ENCODE peak calls at places on chromosomes 6 and 20, in six cellular contexts. G is naive B cell; I is T-cell; H is GM23338; R is activated naive CD8-positive, alpha-beta T cell treated with anti-CD3 and anti-CD28 coated beads, Interleukin-2, amount 50 U/mL, for 16 hours; N is AG04450. V is an unnamed sample.

GRCh38 chr6:19472168-19472567 is 365.0 kb upstream of the ID4 start:
- DNase-seq in G (no peak), I (no peak), H (no peak), R (no peak), N (peak), V (no peak)

GRCh38 chr6:13026557-13026956 is 301.8 kb downstream of the TBC1D7 start:
- DNase-seq in G (no peak), I (no peak), H (peak), R (no peak), N (no peak), V (no peak)

GRCh38 chr6:71248306-71248705 is 40.3 kb upstream of the OGFRL1 start:
- DNase-seq in G (peak), I (no peak), H (peak), R (no peak), N (peak), V (peak)

GRCh38 chr20:16062661-16063591 is 510.3 kb downstream of the KIF16B start:
- DNase-seq in G (no peak), I (no peak), H (no peak), R (no peak), N (peak), V (no peak)

GRCh38 chr6:103707596-103708325 is 1152.0 kb downstream of the HACE1 start:
- DNase-seq in G (no peak), I (no peak), H (no peak), R (no peak), N (no peak), V (no peak)

GRCh38 chr6:156872903-156873302 is 95.7 kb downstream of the ARID1B start:
- DNase-seq in G (no peak), I (no peak), H (no peak), R (no peak), N (no peak), V (no peak)

GRCh38 chr6:160979063-160979708 is 12.4 kb upstream of the MAP3K4 start:
- DNase-seq in G (no peak), I (no peak), H (no peak), R (no peak), N (peak), V (no peak)

GRCh38 chr6:84635081-84635745 is 129.2 kb downstream of the TBX18 start:
- DNase-seq in G (no peak), I (no peak), H (no peak), R (no peak), N (no peak), V (no peak)

GRCh38 chr6:49300443-49300842 is 162.6 kb downstream of the MMUT start:
- DNase-seq in G (no peak), I (no peak), H (no peak), R (no peak), N (no peak), V (no peak)

GRCh38 chr20:3239867-3240775 is 1.1 kb upstream of the SLC4A11 start:
- DNase-seq in G (no peak), I (no peak), H (peak), R (no peak), N (no peak), V (no peak)

V was measured in Karpas-422.